ENCODE peak calls at places on chromosomes 12 and 14, in four cellular contexts. One of them, this sample, is unnamed.

GRCh38 chr14:77303417-77304156 is 17.1 kb downstream of the POMT2 start:
- DNase-seq in K562: peak
- DNase-seq in GM12878: no peak
- DNase-seq in HepG2: peak
- DNase-seq in this sample: no peak

GRCh38 chr12:51976376-51977160 is 25.1 kb downstream of the ACVR1B start:
- DNase-seq in K562: no peak
- DNase-seq in GM12878: no peak
- DNase-seq in HepG2: peak
- DNase-seq in this sample: no peak

GRCh38 chr14:50366115-50366514 is 30.6 kb downstream of the CDKL1 start:
- DNase-seq in K562: no peak
- DNase-seq in GM12878: no peak
- DNase-seq in HepG2: no peak
- DNase-seq in this sample: no peak

GRCh38 chr12:126784328-126784921 is 1482.5 kb upstream of the TMEM132C start:
- DNase-seq in K562: peak
- DNase-seq in GM12878: no peak
- DNase-seq in HepG2: peak
- DNase-seq in this sample: peak

GRCh38 chr12:20018406-20018805 is 349.9 kb upstream of the PDE3A start:
- DNase-seq in K562: no peak
- DNase-seq in GM12878: no peak
- DNase-seq in HepG2: no peak
- DNase-seq in this sample: no peak

GRCh38 chr12:64568313-64568712 is 42.0 kb upstream of the RASSF3 start:
- DNase-seq in K562: peak
- DNase-seq in GM12878: no peak
- DNase-seq in HepG2: no peak
- DNase-seq in this sample: no peak

GRCh38 chr12:124919646-124920352 is 5.3 kb upstream of the UBC start:
- DNase-seq in K562: no peak
- DNase-seq in GM12878: peak
- DNase-seq in HepG2: no peak
- DNase-seq in this sample: no peak

GRCh38 chr12:11716794-11717532 is 67.5 kb downstream of the ETV6 start:
- DNase-seq in K562: no peak
- DNase-seq in GM12878: no peak
- DNase-seq in HepG2: no peak
- DNase-seq in this sample: no peak

GRCh38 chr12:3752096-3752709 is 706 bp downstream of the CRACR2A start:
- DNase-seq in K562: peak
- DNase-seq in GM12878: peak
- DNase-seq in HepG2: peak
- DNase-seq in this sample: no peak

GRCh38 chr12:124805050-124805449 is 58.6 kb downstream of the SCARB1 start:
- DNase-seq in K562: no peak
- DNase-seq in GM12878: no peak
- DNase-seq in HepG2: no peak
- DNase-seq in this sample: no peak

GRCh38 chr14:78143489-78144145 is 26.6 kb upstream of the NRXN3 start:
- DNase-seq in K562: peak
- DNase-seq in GM12878: no peak
- DNase-seq in HepG2: no peak
- DNase-seq in this sample: no peak

GRCh38 chr14:92105845-92106094 is 612 bp downstream of the ATXN3 start:
- DNase-seq in K562: no peak
- DNase-seq in GM12878: no peak
- DNase-seq in HepG2: peak
- DNase-seq in this sample: no peak

GRCh38 chr12:9669534-9669933 is at the start of gene CLEC2D:
- DNase-seq in K562: no peak
- DNase-seq in GM12878: peak
- DNase-seq in HepG2: no peak
- DNase-seq in this sample: no peak

GRCh38 chr12:67449591-67450052 is 180.5 kb downstream of the CAND1 start:
- DNase-seq in K562: no peak
- DNase-seq in GM12878: peak
- DNase-seq in HepG2: no peak
- DNase-seq in this sample: no peak

GRCh38 chr12:75812341-75813018 is 219.1 kb downstream of the PHLDA1 start:
- DNase-seq in K562: no peak
- DNase-seq in GM12878: no peak
- DNase-seq in HepG2: no peak
- DNase-seq in this sample: no peak

GRCh38 chr14:60304509-60304908 is 55.5 kb downstream of the PPM1A start:
- DNase-seq in K562: no peak
- DNase-seq in GM12878: no peak
- DNase-seq in HepG2: peak
- DNase-seq in this sample: no peak

GRCh38 chr14:33432407-33433023 is 493.8 kb downstream of the NPAS3 start:
- DNase-seq in K562: no peak
- DNase-seq in GM12878: no peak
- DNase-seq in HepG2: peak
- DNase-seq in this sample: peak

GRCh38 chr14:105249175-105250007 is 1.1 kb downstream of the BTBD6 start:
- DNase-seq in K562: no peak
- DNase-seq in GM12878: no peak
- DNase-seq in HepG2: no peak
- DNase-seq in this sample: peak

GRCh38 chr12:121238604-121239334 is 28.8 kb downstream of the P2RX4 start:
- DNase-seq in K562: no peak
- DNase-seq in GM12878: no peak
- DNase-seq in HepG2: no peak
- DNase-seq in this sample: no peak

GRCh38 chr12:121443193-121443829 is 43.4 kb downstream of the RNF34 start:
- DNase-seq in K562: peak
- DNase-seq in GM12878: no peak
- DNase-seq in HepG2: peak
- DNase-seq in this sample: peak

GRCh38 chr12:57775563-57776246 is 3.3 kb downstream of the EEF1AKMT3 start:
- DNase-seq in K562: no peak
- DNase-seq in GM12878: no peak
- DNase-seq in HepG2: no peak
- DNase-seq in this sample: no peak

GRCh38 chr14:21988413-21988812 is 314.8 kb upstream of the OR4E1 start:
- DNase-seq in K562: no peak
- DNase-seq in GM12878: no peak
- DNase-seq in HepG2: no peak
- DNase-seq in this sample: no peak

GRCh38 chr12:26748741-26749431 is 84.1 kb downstream of the ITPR2 start:
- DNase-seq in K562: no peak
- DNase-seq in GM12878: peak
- DNase-seq in HepG2: no peak
- DNase-seq in this sample: no peak

GRCh38 chr14:53542692-53543091 is 389.6 kb upstream of the DDHD1 start:
- DNase-seq in K562: no peak
- DNase-seq in GM12878: no peak
- DNase-seq in HepG2: peak
- DNase-seq in this sample: no peak

GRCh38 chr14:38950676-38951075 is 152.4 kb downstream of the SEC23A start:
- DNase-seq in K562: no peak
- DNase-seq in GM12878: no peak
- DNase-seq in HepG2: no peak
- DNase-seq in this sample: no peak

GRCh38 chr12:122893208-122894151 is 2.4 kb downstream of the VPS37B start:
- DNase-seq in K562: no peak
- DNase-seq in GM12878: no peak
- DNase-seq in HepG2: no peak
- DNase-seq in this sample: no peak

GRCh38 chr14:92973265-92973797 is 50.4 kb downstream of the CHGA start:
- DNase-seq in K562: peak
- DNase-seq in GM12878: no peak
- DNase-seq in HepG2: peak
- DNase-seq in this sample: peak

GRCh38 chr14:50865677-50866076 is 6.2 kb upstream of the ABHD12B start:
- DNase-seq in K562: no peak
- DNase-seq in GM12878: no peak
- DNase-seq in HepG2: no peak
- DNase-seq in this sample: no peak

GRCh38 chr12:107360472-107360871 is 267.1 kb upstream of the CRY1 start:
- DNase-seq in K562: no peak
- DNase-seq in GM12878: no peak
- DNase-seq in HepG2: no peak
- DNase-seq in this sample: no peak

GRCh38 chr12:58888131-58888783 is 32.0 kb downstream of the LRIG3 start:
- DNase-seq in K562: no peak
- DNase-seq in GM12878: no peak
- DNase-seq in HepG2: no peak
- DNase-seq in this sample: no peak

GRCh38 chr14:28365510-28365909 is 401.1 kb upstream of the FOXG1 start:
- DNase-seq in K562: no peak
- DNase-seq in GM12878: no peak
- DNase-seq in HepG2: no peak
- DNase-seq in this sample: no peak

GRCh38 chr14:55354500-55354899 is 57.1 kb downstream of the ATG14 start:
- DNase-seq in K562: peak
- DNase-seq in GM12878: no peak
- DNase-seq in HepG2: peak
- DNase-seq in this sample: peak

GRCh38 chr12:29672580-29672979 is 111.2 kb downstream of the TMTC1 start:
- DNase-seq in K562: no peak
- DNase-seq in GM12878: no peak
- DNase-seq in HepG2: no peak
- DNase-seq in this sample: no peak

GRCh38 chr12:112546996-112547395 is 128.2 kb downstream of the PTPN11 start:
- DNase-seq in K562: no peak
- DNase-seq in GM12878: no peak
- DNase-seq in HepG2: no peak
- DNase-seq in this sample: no peak

DNA sequence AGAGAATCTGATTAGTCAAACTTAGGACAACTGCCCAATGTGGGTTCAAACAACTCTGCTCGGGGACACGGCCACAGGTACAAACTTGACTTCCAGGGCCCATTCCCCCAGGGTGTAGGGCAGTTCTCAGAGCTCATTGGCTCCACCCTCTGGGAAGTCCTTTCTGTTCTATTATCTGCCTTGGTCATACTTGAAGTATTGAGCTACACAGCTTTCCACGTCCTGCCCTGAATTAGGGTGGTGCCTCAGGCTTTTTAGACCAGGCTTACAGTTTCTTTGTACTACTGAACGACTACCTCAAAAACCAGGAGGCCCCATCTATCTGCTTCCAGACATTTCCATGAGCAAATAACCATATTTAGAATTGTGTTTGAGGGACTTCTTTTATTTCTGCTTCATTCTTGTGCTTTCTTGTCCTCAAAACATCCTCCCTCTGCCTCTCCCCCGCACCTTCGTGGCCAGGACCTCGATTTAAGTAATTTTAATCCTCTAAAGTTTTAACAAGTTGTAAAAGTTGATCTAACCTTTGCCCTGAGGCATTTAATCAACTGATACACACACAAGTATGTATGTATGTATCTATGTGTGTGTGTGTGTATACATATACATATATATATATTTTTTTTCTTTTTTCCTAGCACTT is 281.8 kb upstream of the AMIGO2 start:
- DNase-seq in K562: peak
- DNase-seq in GM12878: no peak
- DNase-seq in HepG2: no peak
- DNase-seq in this sample: peak
- TF ChIP-seq FOXM1 in K562: no peak
- TF ChIP-seq FOXM1 in GM12878: no peak
- TF ChIP-seq FOXM1 in HepG2: no peak
- TF ChIP-seq FOXM1 in this sample: no peak

DNA sequence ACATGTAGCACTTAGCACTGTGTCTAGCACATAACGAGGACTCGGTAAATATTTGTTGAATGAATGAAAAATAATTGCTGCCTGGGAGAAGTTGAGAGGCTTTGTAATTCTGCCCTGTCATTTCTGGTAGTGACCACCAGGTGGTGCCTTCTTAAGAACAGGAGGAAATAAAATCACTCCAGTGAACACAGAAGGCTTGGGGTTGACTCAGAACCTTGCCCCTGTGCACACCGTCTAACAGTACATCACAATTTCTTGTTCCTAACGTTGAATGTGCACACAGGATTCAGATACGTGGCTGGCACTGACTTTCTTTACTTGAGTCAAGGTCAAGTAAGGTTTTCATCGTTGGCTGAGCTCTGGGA is 91.8 kb downstream of the RGS6 start:
- DNase-seq in K562: peak
- DNase-seq in GM12878: peak
- DNase-seq in HepG2: peak
- DNase-seq in this sample: peak
- TF ChIP-seq TARDBP in K562: no peak
- TF ChIP-seq TARDBP in GM12878: no peak
- TF ChIP-seq TARDBP in HepG2: no peak
- TF ChIP-seq TARDBP in this sample: no peak

GRCh38 chr14:73058923-73059311 is 583 bp downstream of the RBM25 start:
- DNase-seq in K562: peak
- DNase-seq in GM12878: no peak
- DNase-seq in HepG2: peak
- DNase-seq in this sample: peak
- TF ChIP-seq FOXK2 in K562: no peak
- TF ChIP-seq FOXK2 in GM12878: no peak
- TF ChIP-seq FOXK2 in HepG2: no peak
- TF ChIP-seq FOXK2 in this sample: no peak

DNA sequence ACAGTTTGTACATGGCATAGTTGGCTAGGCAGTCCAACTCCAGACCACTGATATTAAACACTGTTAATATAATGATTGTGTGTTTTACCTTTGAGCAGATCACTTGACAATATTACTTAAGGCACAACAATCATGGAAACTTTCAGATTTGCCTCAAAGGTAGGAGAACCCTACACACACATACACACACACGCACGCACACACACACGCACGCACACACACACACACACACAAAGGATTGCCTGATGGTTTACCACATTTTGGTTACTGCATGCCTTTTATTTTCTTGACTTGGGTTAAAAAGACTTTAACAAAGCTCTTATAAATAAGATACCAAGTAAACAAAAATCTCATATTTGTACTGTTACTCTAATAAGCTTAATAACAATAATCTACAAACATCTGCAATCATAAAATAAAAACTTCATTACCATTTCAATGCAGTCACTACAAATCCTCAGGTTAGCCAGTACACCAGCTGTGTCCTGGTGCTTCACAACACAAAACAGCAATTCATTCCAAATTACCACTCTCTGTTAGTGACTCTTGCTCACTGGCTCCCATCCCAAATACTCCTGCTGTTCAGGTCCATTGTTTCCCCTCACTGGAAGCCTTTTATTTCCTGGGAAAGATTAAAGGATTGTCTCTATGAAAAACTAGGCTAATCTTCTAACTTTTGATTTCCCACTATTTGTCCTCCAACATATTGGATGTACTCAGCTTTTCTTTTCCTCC is 175.2 kb upstream of the ATP2B1 start:
- DNase-seq in K562: no peak
- DNase-seq in GM12878: no peak
- DNase-seq in HepG2: no peak
- DNase-seq in this sample: no peak
- TF ChIP-seq FOXM1 in K562: no peak
- TF ChIP-seq FOXM1 in GM12878: no peak
- TF ChIP-seq FOXM1 in HepG2: no peak
- TF ChIP-seq FOXM1 in this sample: no peak